ENCODE peak calls at places on chromosome X, in six cellular contexts. One of them, this sample, is unnamed.
A peak's percentile ranks its signal among the peaks of the same experiment; 100 is the strongest.

GRCh38 chrX:110284159-110284558 is 33.7 kb downstream of the AMMECR1 start:
- DNase-seq in NCI-H1436: no peak
- DNase-seq in activated B cell treated with CpG ODN at 0.5 μM for 24 hours: no peak
- DNase-seq in naive thymus-derived CD8-positive, alpha-beta T cell: no peak
- DNase-seq in endothelial cell: no peak
- DNase-seq in left ventricle myocardium inferior: no peak
- DNase-seq in this sample: no peak

GRCh38 chrX:32533848-32534247 is 677.5 kb downstream of the DMD start:
- DNase-seq in NCI-H1436: no peak
- DNase-seq in activated B cell treated with CpG ODN at 0.5 μM for 24 hours: no peak
- DNase-seq in naive thymus-derived CD8-positive, alpha-beta T cell: no peak
- DNase-seq in endothelial cell: no peak
- DNase-seq in left ventricle myocardium inferior: no peak
- DNase-seq in this sample: no peak

GRCh38 chrX:25068340-25068739 is 52.6 kb upstream of the ARX start:
- DNase-seq in NCI-H1436: no peak
- DNase-seq in activated B cell treated with CpG ODN at 0.5 μM for 24 hours: no peak
- DNase-seq in naive thymus-derived CD8-positive, alpha-beta T cell: no peak
- DNase-seq in endothelial cell: no peak
- DNase-seq in left ventricle myocardium inferior: no peak
- DNase-seq in this sample: no peak

GRCh38 chrX:134254511-134254910 is 17.5 kb downstream of the CCDC160 start:
- DNase-seq in NCI-H1436: no peak
- DNase-seq in activated B cell treated with CpG ODN at 0.5 μM for 24 hours: no peak
- DNase-seq in naive thymus-derived CD8-positive, alpha-beta T cell: no peak
- DNase-seq in endothelial cell: no peak
- DNase-seq in left ventricle myocardium inferior: no peak
- DNase-seq in this sample: no peak

GRCh38 chrX:65667503-65668355 is at the start of gene MSN:
- DNase-seq in NCI-H1436: no peak
- DNase-seq in activated B cell treated with CpG ODN at 0.5 μM for 24 hours: peak; percentile 63
- DNase-seq in naive thymus-derived CD8-positive, alpha-beta T cell: peak; percentile 65
- DNase-seq in endothelial cell: peak; percentile 52
- DNase-seq in left ventricle myocardium inferior: peak; percentile 84
- DNase-seq in this sample: no peak

GRCh38 chrX:131830400-131831184 is 192.5 kb upstream of the STK26 start:
- DNase-seq in NCI-H1436: peak; percentile 0
- DNase-seq in activated B cell treated with CpG ODN at 0.5 μM for 24 hours: peak; percentile 17
- DNase-seq in naive thymus-derived CD8-positive, alpha-beta T cell: peak; percentile 31
- DNase-seq in endothelial cell: peak; percentile 76
- DNase-seq in left ventricle myocardium inferior: peak; percentile 40
- DNase-seq in this sample: peak; percentile 90

GRCh38 chrX:3549442-3549875 is 164.0 kb downstream of the PRKX start:
- DNase-seq in NCI-H1436: no peak
- DNase-seq in activated B cell treated with CpG ODN at 0.5 μM for 24 hours: no peak
- DNase-seq in naive thymus-derived CD8-positive, alpha-beta T cell: no peak
- DNase-seq in endothelial cell: no peak
- DNase-seq in left ventricle myocardium inferior: peak; percentile 13
- DNase-seq in this sample: no peak

GRCh38 chrX:70480660-70481018 is 36.0 kb downstream of the DLG3 start:
- DNase-seq in NCI-H1436: no peak
- DNase-seq in activated B cell treated with CpG ODN at 0.5 μM for 24 hours: no peak
- DNase-seq in naive thymus-derived CD8-positive, alpha-beta T cell: no peak
- DNase-seq in endothelial cell: no peak
- DNase-seq in left ventricle myocardium inferior: peak; percentile 35
- DNase-seq in this sample: no peak

GRCh38 chrX:56232221-56233082 is at the start of gene KLF8:
- DNase-seq in NCI-H1436: no peak
- DNase-seq in activated B cell treated with CpG ODN at 0.5 μM for 24 hours: peak; percentile 25
- DNase-seq in naive thymus-derived CD8-positive, alpha-beta T cell: peak; percentile 6
- DNase-seq in endothelial cell: peak; percentile 13
- DNase-seq in left ventricle myocardium inferior: peak; percentile 46
- DNase-seq in this sample: no peak

GRCh38 chrX:25536307-25536970 is 520.7 kb upstream of the ARX start:
- DNase-seq in NCI-H1436: no peak
- DNase-seq in activated B cell treated with CpG ODN at 0.5 μM for 24 hours: no peak
- DNase-seq in naive thymus-derived CD8-positive, alpha-beta T cell: no peak
- DNase-seq in endothelial cell: no peak
- DNase-seq in left ventricle myocardium inferior: no peak
- DNase-seq in this sample: no peak

GRCh38 chrX:40011483-40012038 is 86.2 kb downstream of the BCOR start:
- DNase-seq in NCI-H1436: no peak
- DNase-seq in activated B cell treated with CpG ODN at 0.5 μM for 24 hours: no peak
- DNase-seq in naive thymus-derived CD8-positive, alpha-beta T cell: no peak
- DNase-seq in endothelial cell: peak; percentile 3
- DNase-seq in left ventricle myocardium inferior: no peak
- DNase-seq in this sample: no peak

GRCh38 chrX:150664290-150664689 is 28.9 kb upstream of the MTMR1 start:
- DNase-seq in NCI-H1436: peak; percentile 55
- DNase-seq in activated B cell treated with CpG ODN at 0.5 μM for 24 hours: no peak
- DNase-seq in naive thymus-derived CD8-positive, alpha-beta T cell: no peak
- DNase-seq in endothelial cell: no peak
- DNase-seq in left ventricle myocardium inferior: peak; percentile 38
- DNase-seq in this sample: no peak

GRCh38 chrX:100895365-100896075 is 21.4 kb upstream of the NOX1 start:
- DNase-seq in NCI-H1436: peak; percentile 30
- DNase-seq in activated B cell treated with CpG ODN at 0.5 μM for 24 hours: no peak
- DNase-seq in naive thymus-derived CD8-positive, alpha-beta T cell: peak; percentile 18
- DNase-seq in endothelial cell: peak; percentile 13
- DNase-seq in left ventricle myocardium inferior: no peak
- DNase-seq in this sample: peak; percentile 15

GRCh38 chrX:123884809-123885408 is 25.1 kb downstream of the XIAP start:
- DNase-seq in NCI-H1436: peak; percentile 66
- DNase-seq in activated B cell treated with CpG ODN at 0.5 μM for 24 hours: no peak
- DNase-seq in naive thymus-derived CD8-positive, alpha-beta T cell: peak; percentile 24
- DNase-seq in endothelial cell: peak; percentile 6
- DNase-seq in left ventricle myocardium inferior: no peak
- DNase-seq in this sample: no peak

GRCh38 chrX:139844163-139844562 is 88.7 kb downstream of the ATP11C start:
- DNase-seq in NCI-H1436: peak; percentile 15
- DNase-seq in activated B cell treated with CpG ODN at 0.5 μM for 24 hours: no peak
- DNase-seq in naive thymus-derived CD8-positive, alpha-beta T cell: no peak
- DNase-seq in endothelial cell: no peak
- DNase-seq in left ventricle myocardium inferior: no peak
- DNase-seq in this sample: no peak

GRCh38 chrX:115719171-115719570 is 158.2 kb downstream of the PLS3 start:
- DNase-seq in NCI-H1436: no peak
- DNase-seq in activated B cell treated with CpG ODN at 0.5 μM for 24 hours: no peak
- DNase-seq in naive thymus-derived CD8-positive, alpha-beta T cell: no peak
- DNase-seq in endothelial cell: no peak
- DNase-seq in left ventricle myocardium inferior: no peak
- DNase-seq in this sample: no peak

GRCh38 chrX:35166023-35166422 is 223.4 kb downstream of the FAM47B start:
- DNase-seq in NCI-H1436: no peak
- DNase-seq in activated B cell treated with CpG ODN at 0.5 μM for 24 hours: no peak
- DNase-seq in naive thymus-derived CD8-positive, alpha-beta T cell: no peak
- DNase-seq in endothelial cell: no peak
- DNase-seq in left ventricle myocardium inferior: no peak
- DNase-seq in this sample: no peak

GRCh38 chrX:154093965-154094364 is 3.6 kb downstream of the MECP2 start:
- DNase-seq in NCI-H1436: no peak
- DNase-seq in activated B cell treated with CpG ODN at 0.5 μM for 24 hours: no peak
- DNase-seq in naive thymus-derived CD8-positive, alpha-beta T cell: no peak
- DNase-seq in endothelial cell: no peak
- DNase-seq in left ventricle myocardium inferior: no peak
- DNase-seq in this sample: no peak

GRCh38 chrX:123338240-123338639 is 154.2 kb downstream of the GRIA3 start:
- DNase-seq in NCI-H1436: no peak
- DNase-seq in activated B cell treated with CpG ODN at 0.5 μM for 24 hours: no peak
- DNase-seq in naive thymus-derived CD8-positive, alpha-beta T cell: no peak
- DNase-seq in endothelial cell: no peak
- DNase-seq in left ventricle myocardium inferior: no peak
- DNase-seq in this sample: no peak

GRCh38 chrX:47662144-47662657 is 3.2 kb upstream of the UXT start:
- DNase-seq in NCI-H1436: no peak
- DNase-seq in activated B cell treated with CpG ODN at 0.5 μM for 24 hours: no peak
- DNase-seq in naive thymus-derived CD8-positive, alpha-beta T cell: no peak
- DNase-seq in endothelial cell: no peak
- DNase-seq in left ventricle myocardium inferior: no peak
- DNase-seq in this sample: no peak

GRCh38 chrX:17814557-17814956 is 46.5 kb downstream of the RAI2 start:
- DNase-seq in NCI-H1436: no peak
- DNase-seq in activated B cell treated with CpG ODN at 0.5 μM for 24 hours: no peak
- DNase-seq in naive thymus-derived CD8-positive, alpha-beta T cell: no peak
- DNase-seq in endothelial cell: no peak
- DNase-seq in left ventricle myocardium inferior: no peak
- DNase-seq in this sample: no peak

GRCh38 chrX:118536687-118537461 is 41.3 kb downstream of the DOCK11 start:
- DNase-seq in NCI-H1436: no peak
- DNase-seq in activated B cell treated with CpG ODN at 0.5 μM for 24 hours: no peak
- DNase-seq in naive thymus-derived CD8-positive, alpha-beta T cell: peak; percentile 37
- DNase-seq in endothelial cell: peak; percentile 3
- DNase-seq in left ventricle myocardium inferior: no peak
- DNase-seq in this sample: no peak

GRCh38 chrX:56281789-56282188 is 49.6 kb downstream of the KLF8 start:
- DNase-seq in NCI-H1436: no peak
- DNase-seq in activated B cell treated with CpG ODN at 0.5 μM for 24 hours: no peak
- DNase-seq in naive thymus-derived CD8-positive, alpha-beta T cell: peak; percentile 24
- DNase-seq in endothelial cell: peak; percentile 3
- DNase-seq in left ventricle myocardium inferior: no peak
- DNase-seq in this sample: no peak

GRCh38 chrX:46226422-46226821 is 318.8 kb downstream of the ZNF674 start:
- DNase-seq in NCI-H1436: no peak
- DNase-seq in activated B cell treated with CpG ODN at 0.5 μM for 24 hours: no peak
- DNase-seq in naive thymus-derived CD8-positive, alpha-beta T cell: no peak
- DNase-seq in endothelial cell: no peak
- DNase-seq in left ventricle myocardium inferior: no peak
- DNase-seq in this sample: no peak